ENCODE peak calls at places on chromosomes 4 and X, in seven cellular contexts. O is NCI-H226; F is choroid plexus epithelial cell; P is AG09309; S is AG20443; E is stimulated activated naive CD8-positive, alpha-beta T cell treated with anti-CD3 and anti-CD28 coated beads, Interleukin-15, Interleukin-2, amounts not matched to agents 100 U/mL and 50 U/mL, for 24 hours; C is GM04504. K is an unnamed sample.

GRCh38 chrX:41561045-41561444 is 113.9 kb downstream of the NYX start:
- DNase-seq in O (peak), F (peak), P (peak), S (peak), E (peak), C (peak), K (peak)

GRCh38 chrX:13418126-13419091 is 98.6 kb upstream of the ATXN3L start:
- DNase-seq in O (peak), F (peak), P (no peak), S (no peak), E (no peak), C (no peak), K (no peak)

GRCh38 chr4:96913437-96914075 is 1073.7 kb downstream of the PDHA2 start:
- DNase-seq in O (peak), F (peak), P (no peak), S (no peak), E (no peak), C (no peak), K (no peak)

GRCh38 chrX:139758250-139758649 is 50.3 kb upstream of the MCF2 start:
- DNase-seq in O (no peak), F (no peak), P (no peak), S (no peak), E (no peak), C (no peak), K (no peak)

GRCh38 chr4:127309360-127310095 is 323.2 kb upstream of the INTU start:
- DNase-seq in O (no peak), F (peak), P (no peak), S (peak), E (no peak), C (no peak), K (no peak)

GRCh38 chr4:43992552-43992951 is 456.1 kb downstream of the KCTD8 start:
- DNase-seq in O (no peak), F (no peak), P (no peak), S (no peak), E (no peak), C (no peak), K (no peak)

GRCh38 chr4:178340468-178340867 is 898.2 kb upstream of the AGA start:
- DNase-seq in O (no peak), F (no peak), P (no peak), S (no peak), E (no peak), C (no peak), K (no peak)

GRCh38 chrX:68997461-68997860 is 167.8 kb downstream of the PJA1 start:
- DNase-seq in O (no peak), F (no peak), P (no peak), S (no peak), E (no peak), C (no peak), K (no peak)

GRCh38 chrX:130555341-130555740 is 153.6 kb downstream of the RBMX2 start:
- DNase-seq in O (no peak), F (no peak), P (peak), S (peak), E (no peak), C (peak), K (no peak)

GRCh38 chr4:183100827-183101226 is 1.8 kb downstream of the WWC2 start:
- DNase-seq in O (no peak), F (no peak), P (no peak), S (no peak), E (no peak), C (no peak), K (no peak)

GRCh38 chr4:165207016-165207430 is 338 bp upstream of the KLHL2 start:
- DNase-seq in O (no peak), F (peak), P (no peak), S (no peak), E (peak), C (no peak), K (no peak)

GRCh38 chr4:37475087-37475486 is 211.1 kb downstream of the RELL1 start:
- DNase-seq in O (no peak), F (no peak), P (no peak), S (no peak), E (no peak), C (no peak), K (no peak)

GRCh38 chrX:136162827-136163427 is 15.6 kb downstream of the FHL1 start:
- DNase-seq in O (peak), F (peak), P (no peak), S (peak), E (peak), C (peak), K (no peak)

GRCh38 chrX:78652971-78653822 is 5.9 kb downstream of the RTL3 start:
- DNase-seq in O (peak), F (peak), P (peak), S (peak), E (no peak), C (no peak), K (no peak)

GRCh38 chr4:123599920-123600394 is 203.4 kb downstream of the SPRY1 start:
- DNase-seq in O (no peak), F (peak), P (no peak), S (peak), E (peak), C (no peak), K (no peak)

GRCh38 chrX:40821780-40822179 is 86.4 kb upstream of the MED14 start:
- DNase-seq in O (no peak), F (no peak), P (no peak), S (no peak), E (no peak), C (no peak), K (no peak)

GRCh38 chr4:38815879-38816782 is 11.5 kb upstream of the TLR1 start:
- DNase-seq in O (peak), F (peak), P (no peak), S (no peak), E (no peak), C (no peak), K (no peak)

GRCh38 chr4:111847256-111848108 is 297.8 kb upstream of the FAM241A start:
- DNase-seq in O (no peak), F (peak), P (no peak), S (no peak), E (no peak), C (peak), K (no peak)

GRCh38 chrX:50860518-50860917 is 46.5 kb upstream of the SHROOM4 start:
- DNase-seq in O (no peak), F (no peak), P (no peak), S (no peak), E (no peak), C (no peak), K (no peak)

GRCh38 chrX:143635915-143636314 is at the start of gene SLITRK4:
- DNase-seq in O (no peak), F (no peak), P (no peak), S (no peak), E (no peak), C (no peak), K (no peak)

GRCh38 chr4:116066711-116067245 is 953.4 kb upstream of the NDST4 start:
- DNase-seq in O (peak), F (no peak), P (no peak), S (no peak), E (no peak), C (no peak), K (no peak)

GRCh38 chr4:159757471-159757870 is 654.6 kb downstream of the RAPGEF2 start:
- DNase-seq in O (no peak), F (no peak), P (no peak), S (no peak), E (no peak), C (no peak), K (no peak)